ENCODE peak calls at places on chromosomes 6 and 20, in ten cellular contexts. Y is psoas muscle; D is tibial artery; H is fibroblast of lung; Q is left ventricle myocardium inferior; K is ovary; U is HepG2; G is pancreas; J is left lung; B is CD8-positive, alpha-beta memory T cell. S is an unnamed sample.

GRCh38 chr6:151958332-151958731 is 150.8 kb downstream of the ESR1 start:
- DNase-seq in Y (no peak), D (no peak), H (no peak), Q (no peak), K (no peak), U (no peak), G (no peak), J (no peak), B (no peak), S (no peak)

GRCh38 chr20:40682104-40683045 is 6.7 kb downstream of the MAFB start:
- DNase-seq in Y (no peak), D (peak; percentile 75), H (peak; percentile 31), Q (peak; percentile 46), K (peak; percentile 38), U (peak; percentile 78), G (no peak), J (no peak), B (no peak), S (no peak)

GRCh38 chr20:11544029-11544678 is 373.5 kb upstream of the BTBD3 start:
- DNase-seq in Y (no peak), D (no peak), H (peak; percentile 81), Q (no peak), K (no peak), U (peak; percentile 72), G (peak; percentile 16), J (no peak), B (no peak), S (no peak)

GRCh38 chr6:3394671-3395070 is 62.2 kb downstream of the SLC22A23 start:
- DNase-seq in Y (no peak), D (no peak), H (no peak), Q (no peak), K (no peak), U (no peak), G (no peak), J (no peak), B (no peak), S (no peak)

GRCh38 chr6:506920-507523 is 115.5 kb downstream of the IRF4 start:
- DNase-seq in Y (no peak), D (no peak), H (peak; percentile 11), Q (no peak), K (no peak), U (no peak), G (no peak), J (no peak), B (no peak), S (no peak)

GRCh38 chr6:76876922-76877553 is 586.3 kb downstream of the HTR1B start:
- DNase-seq in Y (no peak), D (no peak), H (peak; percentile 6), Q (no peak), K (no peak), U (peak; percentile 65), G (peak; percentile 65), J (no peak), B (no peak), S (no peak)

GRCh38 chr20:64101731-64102621 is 5.4 kb downstream of the NPBWR2 start:
- DNase-seq in Y (peak; percentile 34), D (no peak), H (no peak), Q (peak; percentile 33), K (no peak), U (no peak), G (no peak), J (no peak), B (peak; percentile 69), S (no peak)

GRCh38 chr6:63844287-63844686 is 208.7 kb downstream of the PHF3 start:
- DNase-seq in Y (no peak), D (no peak), H (peak; percentile 83), Q (no peak), K (no peak), U (no peak), G (no peak), J (no peak), B (no peak), S (no peak)

GRCh38 chr6:99589290-99589672 is 17.4 kb upstream of the PRDM13 start:
- DNase-seq in Y (no peak), D (no peak), H (no peak), Q (no peak), K (no peak), U (no peak), G (no peak), J (no peak), B (no peak), S (no peak)

GRCh38 chr6:13012977-13013680 is 296.6 kb downstream of the PHACTR1 start:
- DNase-seq in Y (peak; percentile 17), D (peak; percentile 72), H (no peak), Q (peak; percentile 77), K (peak; percentile 21), U (no peak), G (peak; percentile 79), J (peak; percentile 83), B (no peak), S (no peak)
- H3K27ac ChIP-seq in Y (no peak overlapping the region), D (peak overlapping the region; percentile 73), H (no peak overlapping the region), Q (peak overlapping the region; percentile 90), K (no peak overlapping the region), U (no peak overlapping the region), G (peak overlapping the region; percentile 74), J (no peak overlapping the region), B (no peak overlapping the region), S (no peak overlapping the region)

DNA sequence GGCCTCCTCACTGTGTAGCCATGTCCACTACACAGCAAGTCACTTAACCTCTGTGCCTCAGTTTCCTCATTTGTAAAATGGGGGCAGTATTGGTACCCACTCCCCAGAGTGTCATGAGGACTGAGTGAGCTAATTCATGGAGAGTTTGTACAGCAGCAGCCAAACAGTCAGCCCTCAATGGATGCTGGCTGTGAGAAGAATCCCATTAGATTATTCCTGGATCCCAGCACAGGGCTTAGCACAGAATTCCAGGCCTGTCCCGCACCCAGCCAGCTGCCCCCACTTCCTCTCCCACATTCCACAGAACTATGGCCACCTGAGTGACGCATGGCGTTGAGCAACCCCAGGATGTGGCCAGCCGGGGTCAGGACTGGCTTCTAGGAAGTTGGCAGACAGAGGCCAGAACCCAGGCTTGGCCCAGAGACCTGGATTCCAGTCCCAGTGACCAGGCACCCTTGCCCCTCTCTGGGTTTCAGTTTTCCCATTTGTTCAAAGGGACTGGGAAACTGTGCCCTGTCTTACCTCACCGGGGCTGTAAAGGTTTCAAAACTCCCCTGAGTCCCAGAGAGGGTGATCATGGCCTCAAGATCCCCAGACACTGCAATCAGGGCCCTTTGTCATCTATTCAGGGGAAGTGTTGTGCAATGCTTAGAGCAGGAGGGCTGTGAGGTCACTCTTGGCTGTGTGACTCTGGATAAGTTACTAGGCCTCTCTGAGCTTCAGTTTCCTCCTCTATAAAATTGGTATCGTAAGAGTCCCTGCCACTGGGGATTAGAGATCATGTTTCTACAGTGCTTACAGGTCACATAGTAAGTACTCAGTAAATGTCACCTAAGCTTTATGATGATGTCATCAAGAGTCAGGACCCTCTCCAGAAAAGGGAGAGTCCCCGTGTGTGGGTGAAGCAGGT is 3.0 kb upstream of the TGM2 start:
- DNase-seq in Y (peak; percentile 88), D (peak; percentile 96), H (peak; percentile 91), Q (peak; percentile 78), K (no peak), U (peak; percentile 92), G (no peak), J (peak; percentile 86), B (no peak), S (peak; percentile 84)
- H3K4me3 ChIP-seq in Y (no peak overlapping the region), D (no peak overlapping the region), H (no peak overlapping the region), Q (no peak overlapping the region), K (no peak overlapping the region), U (no peak overlapping the region), G (no peak overlapping the region), J (no peak overlapping the region), B (no peak overlapping the region), S (no peak overlapping the region)

GRCh38 chr20:23231561-23232218 is 118.9 kb upstream of the NXT1 start:
- DNase-seq in Y (no peak), D (no peak), H (peak; percentile 76), Q (no peak), K (no peak), U (peak; percentile 45), G (no peak), J (no peak), B (no peak), S (peak; percentile 78)
- H3K27ac ChIP-seq in Y (no peak overlapping the region), D (no peak overlapping the region), H (no peak overlapping the region), Q (no peak overlapping the region), K (no peak overlapping the region), U (no peak overlapping the region), G (no peak overlapping the region), J (no peak overlapping the region), B (no peak overlapping the region), S (peak overlapping the region; percentile 95)

DNA sequence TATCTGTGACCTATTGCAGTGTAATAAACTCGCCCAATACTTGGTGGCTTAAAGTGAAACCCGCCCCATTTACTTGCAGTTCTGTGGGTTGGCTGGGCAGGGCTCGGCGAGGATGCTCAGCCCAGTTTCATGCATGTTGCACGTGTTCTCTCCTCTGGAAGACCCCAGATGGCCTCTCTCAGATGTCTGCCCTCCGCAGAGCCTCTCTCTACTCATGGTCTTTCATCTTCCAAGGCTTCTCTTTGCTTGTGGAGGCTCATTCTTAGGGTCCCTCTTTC is 251.4 kb downstream of the SOD2 start:
- DNase-seq in Y (no peak), D (no peak), H (no peak), Q (no peak), K (no peak), U (no peak), G (no peak), J (no peak), B (no peak), S (no peak)
- H3K4me3 ChIP-seq in Y (no peak overlapping the region), D (no peak overlapping the region), H (no peak overlapping the region), Q (no peak overlapping the region), K (no peak overlapping the region), U (no peak overlapping the region), G (no peak overlapping the region), J (no peak overlapping the region), B (no peak overlapping the region), S (no peak overlapping the region)

DNA sequence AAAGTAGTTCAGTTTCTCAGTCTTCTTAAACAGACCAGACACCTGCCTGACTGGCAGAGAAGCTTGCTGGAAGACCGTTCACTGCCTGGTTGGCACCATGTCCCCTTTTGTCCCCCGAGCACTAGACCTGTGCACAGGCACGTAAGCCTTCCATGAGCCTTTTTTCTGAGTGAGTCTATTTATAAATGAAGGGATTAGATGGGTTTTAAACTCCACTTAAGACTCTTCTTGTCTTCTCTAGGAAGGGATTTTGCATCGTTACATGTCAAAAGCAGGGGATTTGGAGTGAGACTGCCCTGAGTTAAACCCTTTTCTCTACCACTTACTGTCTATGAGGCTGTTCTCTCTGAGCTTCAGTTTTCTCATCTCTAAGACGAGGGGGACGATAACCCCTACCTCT is 37.6 kb downstream of the STK35 start:
- DNase-seq in Y (no peak), D (no peak), H (no peak), Q (no peak), K (no peak), U (no peak), G (no peak), J (no peak), B (no peak), S (no peak)
- H3K27ac ChIP-seq in Y (no peak overlapping the region), D (no peak overlapping the region), H (no peak overlapping the region), Q (peak overlapping the region; percentile 89), K (no peak overlapping the region), U (no peak overlapping the region), G (no peak overlapping the region), J (no peak overlapping the region), B (no peak overlapping the region), S (no peak overlapping the region)